ENCODE peak calls at places on chromosomes 1 and 21, in seven cellular contexts. R, H, B, Y, E, X and P are unnamed samples.

GRCh38 chr1:50423670-50424000 is 392 bp upstream of the DMRTA2 start:
- DNase-seq in R (no peak), H (no peak), B (no peak), Y (no peak), E (no peak), X (no peak), P (no peak)

GRCh38 chr1:225378880-225379279 is 49.0 kb downstream of the LBR start:
- DNase-seq in R (no peak), H (peak), B (peak), Y (no peak), E (no peak), X (peak), P (peak)

GRCh38 chr1:13666317-13666716 is 33.7 kb upstream of the PRDM2 start:
- DNase-seq in R (no peak), H (no peak), B (no peak), Y (no peak), E (no peak), X (no peak), P (no peak)

GRCh38 chr1:184152502-184152901 is 101.0 kb downstream of the TSEN15 start:
- DNase-seq in R (no peak), H (peak), B (no peak), Y (no peak), E (no peak), X (peak), P (peak)

GRCh38 chr1:42340898-42341297 is 5.9 kb upstream of the FOXJ3 start:
- DNase-seq in R (no peak), H (no peak), B (peak), Y (no peak), E (no peak), X (no peak), P (no peak)

GRCh38 chr1:94418664-94419655 is 771 bp downstream of the ABCD3 start:
- DNase-seq in R (no peak), H (peak), B (peak), Y (no peak), E (peak), X (peak), P (peak)

GRCh38 chr1:248404024-248404423 is 1.2 kb downstream of the OR2T1 start:
- DNase-seq in R (peak), H (no peak), B (no peak), Y (no peak), E (no peak), X (peak), P (peak)

GRCh38 chr1:34322969-34323368 is 146.3 kb downstream of the C1orf94 start:
- DNase-seq in R (no peak), H (no peak), B (no peak), Y (no peak), E (no peak), X (no peak), P (no peak)

GRCh38 chr1:151715726-151716404 is 738 bp downstream of the CELF3 start:
- DNase-seq in R (no peak), H (no peak), B (peak), Y (peak), E (no peak), X (no peak), P (no peak)

GRCh38 chr21:45800339-45801080 is 157.0 kb downstream of the PCBP3 start:
- DNase-seq in R (no peak), H (no peak), B (no peak), Y (peak), E (no peak), X (no peak), P (no peak)

GRCh38 chr1:216462061-216462775 is 39.0 kb upstream of the USH2A start:
- DNase-seq in R (no peak), H (no peak), B (no peak), Y (no peak), E (no peak), X (peak), P (peak)

GRCh38 chr1:66446261-66447001 is 87.5 kb upstream of the SGIP1 start:
- DNase-seq in R (peak), H (peak), B (peak), Y (no peak), E (no peak), X (peak), P (peak)

GRCh38 chr21:43872549-43873198 is 7.7 kb downstream of the AGPAT3 start:
- DNase-seq in R (no peak), H (no peak), B (no peak), Y (no peak), E (no peak), X (no peak), P (no peak)

GRCh38 chr1:229058111-229058551 is 212.8 kb upstream of the RAB4A start:
- DNase-seq in R (no peak), H (no peak), B (no peak), Y (no peak), E (no peak), X (no peak), P (no peak)

GRCh38 chr1:197423006-197423405 is 155.0 kb downstream of the CRB1 start:
- DNase-seq in R (no peak), H (no peak), B (no peak), Y (no peak), E (no peak), X (peak), P (peak)

GRCh38 chr1:44693159-44693558 is 18.6 kb downstream of the ARMH1 start:
- DNase-seq in R (no peak), H (no peak), B (no peak), Y (no peak), E (no peak), X (no peak), P (no peak)

GRCh38 chr1:213994888-213995287 is 7.1 kb downstream of the PROX1 start:
- DNase-seq in R (no peak), H (no peak), B (no peak), Y (no peak), E (no peak), X (no peak), P (no peak)

GRCh38 chr1:160993544-160993943 is 27.4 kb downstream of the F11R start:
- DNase-seq in R (peak), H (no peak), B (no peak), Y (no peak), E (no peak), X (peak), P (peak)

GRCh38 chr1:221672160-221672762 is 69.6 kb downstream of the DUSP10 start:
- DNase-seq in R (no peak), H (no peak), B (no peak), Y (no peak), E (no peak), X (peak), P (peak)

GRCh38 chr1:214491468-214492120 is 59.8 kb downstream of the PTPN14 start:
- DNase-seq in R (no peak), H (no peak), B (no peak), Y (no peak), E (no peak), X (no peak), P (no peak)

GRCh38 chr1:150619576-150620509 is 9.6 kb downstream of the ENSA start:
- DNase-seq in R (no peak), H (peak), B (no peak), Y (no peak), E (no peak), X (peak), P (peak)

GRCh38 chr1:29698033-29698432 is 461.7 kb downstream of the PTPRU start:
- DNase-seq in R (no peak), H (no peak), B (peak), Y (no peak), E (no peak), X (peak), P (peak)

GRCh38 chr1:207713529-207713928 is 38.3 kb upstream of the CD46 start:
- DNase-seq in R (no peak), H (no peak), B (no peak), Y (peak), E (no peak), X (no peak), P (no peak)

GRCh38 chr1:162214202-162214601 is 144.7 kb downstream of the NOS1AP start:
- DNase-seq in R (no peak), H (no peak), B (no peak), Y (no peak), E (no peak), X (no peak), P (no peak)

GRCh38 chr1:109793486-109794318 is 30.0 kb upstream of the EPS8L3 start:
- DNase-seq in R (no peak), H (peak), B (no peak), Y (no peak), E (peak), X (peak), P (peak)

GRCh38 chr1:15322648-15323350 is 75.8 kb downstream of the FHAD1 start:
- DNase-seq in R (no peak), H (peak), B (no peak), Y (peak), E (no peak), X (no peak), P (no peak)

GRCh38 chr1:154829062-154829461 is 41.0 kb downstream of the KCNN3 start:
- DNase-seq in R (no peak), H (no peak), B (no peak), Y (no peak), E (no peak), X (no peak), P (no peak)

GRCh38 chr1:11558286-11558685 is 79.3 kb downstream of the DISP3 start:
- DNase-seq in R (no peak), H (no peak), B (peak), Y (no peak), E (no peak), X (no peak), P (no peak)

GRCh38 chr1:24165500-24165899 is 21.6 kb downstream of the IFNLR1 start:
- DNase-seq in R (no peak), H (no peak), B (no peak), Y (no peak), E (no peak), X (no peak), P (no peak)

GRCh38 chr1:15028117-15028516 is 125.4 kb upstream of the TMEM51 start:
- DNase-seq in R (no peak), H (peak), B (peak), Y (no peak), E (no peak), X (peak), P (peak)

GRCh38 chr1:154886281-154887036 is 16.4 kb upstream of the KCNN3 start:
- DNase-seq in R (no peak), H (no peak), B (no peak), Y (no peak), E (no peak), X (no peak), P (no peak)

GRCh38 chr1:24418898-24419628 is 3.5 kb downstream of the NIPAL3 start:
- DNase-seq in R (no peak), H (no peak), B (no peak), Y (peak), E (peak), X (peak), P (peak)

GRCh38 chr1:217274927-217275616 is 355.8 kb downstream of the GPATCH2 start:
- DNase-seq in R (no peak), H (no peak), B (no peak), Y (no peak), E (no peak), X (peak), P (peak)

GRCh38 chr1:218813247-218813646 is 360.4 kb upstream of the LYPLAL1 start:
- DNase-seq in R (no peak), H (no peak), B (no peak), Y (no peak), E (no peak), X (peak), P (peak)

GRCh38 chr1:156655904-156656516 is 14.1 kb downstream of the BCAN start:
- DNase-seq in R (no peak), H (no peak), B (no peak), Y (no peak), E (no peak), X (no peak), P (no peak)

GRCh38 chr1:111736548-111737215 is 2.5 kb downstream of the INKA2 start:
- DNase-seq in R (no peak), H (peak), B (peak), Y (no peak), E (no peak), X (no peak), P (peak)

GRCh38 chr1:111738133-111738435 is 1.1 kb downstream of the INKA2 start:
- DNase-seq in R (no peak), H (no peak), B (no peak), Y (no peak), E (no peak), X (no peak), P (no peak)

GRCh38 chr1:111738436-111739221 is 566 bp downstream of the INKA2 start:
- DNase-seq in R (no peak), H (peak), B (peak), Y (peak), E (peak), X (peak), P (peak)

GRCh38 chr1:111735858-111736544 is 3.2 kb downstream of the INKA2 start:
- DNase-seq in R (no peak), H (no peak), B (peak), Y (no peak), E (no peak), X (no peak), P (peak)

GRCh38 chr1:111737216-111738132 is 1.7 kb downstream of the INKA2 start:
- DNase-seq in R (no peak), H (no peak), B (peak), Y (no peak), E (no peak), X (no peak), P (no peak)
- H3K4me3 ChIP-seq in R (no peak), H (peak), B (peak), Y (peak), E (peak), X (no peak), P (peak)

GRCh38 chr1:2232916-2233438 is 4.9 kb downstream of the SKI start:
- DNase-seq in R (no peak), H (no peak), B (no peak), Y (peak), E (no peak), X (no peak), P (peak)
- H3K4me3 ChIP-seq in R (peak), H (peak), B (no peak), Y (no peak), E (peak), X (peak), P (peak)

GRCh38 chr1:38559180-38559874 is 300.2 kb downstream of the RRAGC start:
- DNase-seq in R (peak), H (no peak), B (no peak), Y (no peak), E (no peak), X (no peak), P (no peak)
- H3K4me3 ChIP-seq in R (no peak), H (peak), B (peak), Y (peak), E (peak), X (no peak), P (no peak)

DNA sequence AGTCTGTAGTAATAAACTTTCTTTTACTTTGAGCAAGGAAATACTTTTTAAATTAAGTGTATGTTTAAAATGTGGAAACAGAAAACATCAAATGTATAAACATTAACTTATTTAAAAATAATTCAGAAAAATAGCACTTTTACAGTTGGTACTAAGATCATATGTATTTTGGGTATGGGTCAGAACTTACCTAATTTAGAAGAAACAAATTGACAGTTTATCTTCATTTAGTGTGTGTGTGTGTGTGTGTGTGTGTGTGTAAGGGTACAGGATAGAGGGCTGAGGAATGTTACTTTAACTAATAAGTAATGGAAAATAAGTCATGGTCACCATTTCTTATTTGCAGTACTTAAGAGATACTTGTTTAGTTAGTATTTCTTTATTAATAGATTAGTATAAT is 3.3 kb downstream of the MAN1A2 start:
- DNase-seq in R (no peak), H (no peak), B (no peak), Y (no peak), E (no peak), X (no peak), P (no peak)
- H3K4me3 ChIP-seq in R (peak), H (peak), B (peak), Y (peak), E (peak), X (peak), P (no peak)

DNA sequence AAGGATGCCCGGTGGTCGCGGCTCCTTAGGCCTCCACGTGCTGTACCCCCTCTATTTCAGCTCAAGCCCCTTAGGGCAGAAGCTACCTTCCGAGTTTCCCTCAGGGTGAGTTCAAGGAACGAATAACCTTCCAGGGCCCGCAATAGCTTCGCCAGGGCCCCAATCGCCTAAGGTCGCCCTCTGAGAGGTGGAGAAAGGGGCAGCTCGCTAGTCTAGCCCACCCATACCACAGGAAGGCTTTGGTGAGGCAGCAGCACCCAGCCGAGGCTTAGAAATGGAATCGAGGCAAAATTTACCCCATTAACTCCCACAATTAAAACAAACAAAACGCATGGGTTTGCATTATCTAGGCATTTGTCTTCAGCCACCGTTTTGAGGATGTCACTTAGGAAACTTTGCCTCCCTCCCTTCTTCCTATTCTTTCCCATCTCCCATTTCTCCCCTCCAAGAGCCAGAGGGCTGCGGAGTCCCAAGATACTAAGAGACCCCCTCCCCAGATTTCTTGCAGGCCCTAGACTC is 954 bp downstream of the WNT2B start:
- DNase-seq in R (no peak), H (no peak), B (no peak), Y (no peak), E (no peak), X (no peak), P (no peak)
- H3K4me3 ChIP-seq in R (no peak), H (no peak), B (peak), Y (no peak), E (peak), X (peak), P (peak)

GRCh38 chr1:40819101-40819500 is 35.5 kb downstream of the KCNQ4 start:
- DNase-seq in R (no peak), H (no peak), B (no peak), Y (no peak), E (no peak), X (no peak), P (no peak)
- H3K4me3 ChIP-seq in R (no peak), H (peak), B (no peak), Y (no peak), E (peak), X (no peak), P (no peak)

GRCh38 chr1:233326319-233326994 is 1.1 kb upstream of the MAP3K21 start:
- DNase-seq in R (no peak), H (no peak), B (no peak), Y (peak), E (no peak), X (no peak), P (no peak)
- H3K4me3 ChIP-seq in R (peak), H (peak), B (peak), Y (peak), E (peak), X (no peak), P (no peak)

DNA sequence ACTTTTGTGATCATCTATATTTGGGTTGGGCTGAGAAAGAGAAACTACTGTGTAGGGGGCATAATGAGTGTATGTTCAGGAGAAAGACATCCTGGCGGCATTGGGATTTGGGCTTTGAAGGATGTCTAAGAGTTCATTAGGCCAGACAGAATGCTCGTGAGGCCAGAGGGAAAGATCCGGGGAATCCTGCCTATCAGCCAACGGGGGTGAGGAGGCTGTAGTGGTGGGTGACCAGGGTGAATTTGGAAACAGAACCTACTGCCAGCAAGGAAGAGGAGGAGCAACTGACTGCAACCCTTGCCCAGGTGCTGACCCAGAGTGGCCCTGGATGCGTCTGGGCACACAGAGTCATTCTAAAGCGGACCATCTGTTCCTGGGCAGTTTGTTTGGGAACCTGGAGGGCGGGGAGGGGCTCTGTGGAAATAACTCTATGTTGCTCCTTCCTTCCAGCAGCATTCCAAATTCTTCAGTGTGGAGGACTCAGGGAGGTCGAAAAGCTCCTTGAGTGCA is 56.9 kb upstream of the ECE1 start:
- DNase-seq in R (no peak), H (no peak), B (no peak), Y (no peak), E (no peak), X (no peak), P (no peak)
- H3K4me3 ChIP-seq in R (no peak), H (no peak), B (no peak), Y (no peak), E (no peak), X (no peak), P (no peak)